ENCODE peak calls at places on chromosomes 13 and 19, in four cellular contexts. O is fibroblast of lung, Q is AG10803, G is RWPE1. B is an unnamed sample.

GRCh38 chr19:49403404-49404187 is 15.5 kb downstream of the KASH5 start:
- DNase-seq in O (peak), Q (no peak), G (no peak), B (no peak)

GRCh38 chr13:26914624-26915023 is 154.0 kb upstream of the GPR12 start:
- DNase-seq in Q (peak), G (peak), O (peak), B (no peak)

GRCh38 chr19:45477216-45477615 is 9.4 kb downstream of the FOSB start:
- DNase-seq in Q (no peak), O (no peak), G (no peak), B (no peak)

GRCh38 chr13:52128714-52129700 is at the start of gene NEK5:
- DNase-seq in G (peak), O (peak), Q (peak), B (peak)

GRCh38 chr13:20294497-20294896 is 62.4 kb upstream of the GJB6 start:
- DNase-seq in G (no peak), O (no peak), Q (no peak), B (no peak)

GRCh38 chr19:45153339-45154063 is 7.3 kb downstream of the NKPD1 start:
- DNase-seq in Q (peak), G (no peak), O (peak), B (peak)

GRCh38 chr13:98216135-98216565 is 39.1 kb upstream of the RNF113B start:
- DNase-seq in G (no peak), O (peak), Q (peak), B (peak)

GRCh38 chr13:44609137-44609536 is 33.0 kb upstream of the TSC22D1 start:
- DNase-seq in G (no peak), O (no peak), Q (no peak), B (no peak)

GRCh38 chr19:45653634-45654033 is 14.4 kb upstream of the GIPR start:
- DNase-seq in O (no peak), G (no peak), Q (no peak), B (no peak)

B was measured in AG20443.